ENCODE peak calls at places on chromosomes 1 and 21, in five cellular contexts. H, V, Z, U and O are unnamed samples.

GRCh38 chr1:145858238-145858936 is 494 bp downstream of the PIAS3 start:
- DNase-seq in Z (peak), H (peak), U (peak), V (peak), O (peak)

GRCh38 chr1:221708076-221708571 is 33.8 kb downstream of the DUSP10 start:
- DNase-seq in H (no peak), Z (no peak), V (peak), U (peak), O (peak)

GRCh38 chr1:212667223-212668139 is 32.2 kb downstream of the BATF3 start:
- DNase-seq in Z (no peak), H (no peak), V (no peak), U (peak), O (no peak)

GRCh38 chr1:36055706-36056105 is 28.2 kb upstream of the TEKT2 start:
- DNase-seq in Z (no peak), H (no peak), V (no peak), U (no peak), O (no peak)

GRCh38 chr1:109598655-109599054 is 20.8 kb downstream of the GNAT2 start:
- DNase-seq in V (no peak), Z (no peak), H (no peak), U (no peak), O (no peak)

GRCh38 chr21:21156397-21156796 is 158.2 kb downstream of the NCAM2 start:
- DNase-seq in Z (no peak), U (no peak), H (no peak), V (no peak), O (no peak)

GRCh38 chr1:59104191-59104760 is 192.6 kb upstream of the FGGY start:
- DNase-seq in H (no peak), V (no peak), Z (no peak), U (no peak), O (no peak)

GRCh38 chr21:37435120-37435519 is 68.5 kb downstream of the DYRK1A start:
- DNase-seq in U (peak), Z (peak), H (no peak), V (no peak), O (peak)

GRCh38 chr1:107404756-107405155 is 263.9 kb downstream of the NTNG1 start:
- DNase-seq in H (no peak), Z (no peak), U (no peak), V (no peak), O (no peak)

GRCh38 chr1:162697140-162697895 is 65.1 kb downstream of the DDR2 start:
- DNase-seq in U (no peak), H (no peak), V (no peak), Z (no peak), O (no peak)